ENCODE peak calls at places on chromosomes 1 and 21, in five cellular contexts. Q, L, I, C and O are unnamed samples.

GRCh38 chr1:236073307-236073897 is 8.5 kb upstream of the NID1 start:
- DNase-seq in I (no peak), C (no peak), L (no peak), Q (no peak), O (no peak)

GRCh38 chr1:220274122-220274855 is 2.0 kb upstream of the RAB3GAP2 start:
- DNase-seq in Q (no peak), C (peak), I (no peak), L (peak), O (no peak)

GRCh38 chr1:96695954-96696353 is 25.6 kb upstream of the PTBP2 start:
- DNase-seq in Q (no peak), I (no peak), L (no peak), C (no peak), O (no peak)

GRCh38 chr1:31215083-31215570 is 24.6 kb downstream of the NKAIN1 start:
- DNase-seq in I (no peak), Q (no peak), L (no peak), C (no peak), O (no peak)

GRCh38 chr1:187471555-187471954 is 642.8 kb downstream of the PLA2G4A start:
- DNase-seq in Q (no peak), C (no peak), L (peak), I (no peak), O (peak)

GRCh38 chr1:42456754-42457089 is 379 bp downstream of the PPCS start:
- DNase-seq in L (peak), I (peak), C (peak), Q (no peak), O (peak)

GRCh38 chr1:208054485-208054884 is 143.6 kb upstream of the CD34 start:
- DNase-seq in Q (no peak), I (no peak), C (no peak), L (no peak), O (no peak)

GRCh38 chr1:212315907-212316306 is 30.7 kb downstream of the PPP2R5A start:
- DNase-seq in Q (peak), I (peak), L (no peak), C (peak), O (peak)

GRCh38 chr1:87940410-87940809 is 611.7 kb downstream of the LMO4 start:
- DNase-seq in Q (no peak), L (no peak), I (no peak), C (no peak), O (no peak)

GRCh38 chr1:26787381-26787705 is 407 bp upstream of the PIGV start:
- DNase-seq in L (peak), C (no peak), I (no peak), Q (peak), O (peak)

GRCh38 chr1:178122283-178122682 is 28.4 kb downstream of the RASAL2 start:
- DNase-seq in I (no peak), Q (no peak), L (peak), C (no peak), O (no peak)

GRCh38 chr1:36927826-36928225 is 106.5 kb downstream of the GRIK3 start:
- DNase-seq in Q (no peak), I (no peak), C (no peak), L (no peak), O (no peak)

GRCh38 chr1:180244840-180245239 is 14.8 kb downstream of the LHX4 start:
- DNase-seq in L (no peak), I (no peak), Q (no peak), C (no peak), O (no peak)

GRCh38 chr1:44628962-44629756 is 45.1 kb downstream of the TMEM53 start:
- DNase-seq in I (no peak), Q (no peak), L (peak), C (no peak), O (no peak)

GRCh38 chr1:188170935-188171334 is 1342.2 kb downstream of the PLA2G4A start:
- DNase-seq in L (no peak), I (no peak), Q (no peak), C (no peak), O (no peak)

GRCh38 chr1:67213164-67213563 is 46.9 kb downstream of the IL23R start:
- DNase-seq in L (peak), I (peak), C (peak), Q (peak), O (no peak)

GRCh38 chr1:50123071-50123470 is 14.4 kb downstream of the ELAVL4 start:
- DNase-seq in C (no peak), I (no peak), Q (no peak), L (no peak), O (no peak)

GRCh38 chr1:220733090-220733569 is 15.0 kb upstream of the MTARC2 start:
- DNase-seq in Q (peak), C (peak), I (peak), L (peak), O (peak)

GRCh38 chr1:165562576-165562975 is 18.8 kb downstream of the LRRC52 start:
- DNase-seq in Q (no peak), L (no peak), C (no peak), I (no peak), O (no peak)

GRCh38 chr1:94628174-94628843 is 86.8 kb upstream of the F3 start:
- DNase-seq in C (no peak), I (no peak), Q (no peak), L (no peak), O (peak)

GRCh38 chr1:46718727-46719622 is at the start of gene EFCAB14:
- DNase-seq in L (peak), C (peak), I (peak), Q (peak), O (peak)

GRCh38 chr21:45590726-45591618 is 48.7 kb upstream of the SLC19A1 start:
- DNase-seq in C (no peak), L (no peak), I (no peak), Q (no peak), O (no peak)

GRCh38 chr1:245715970-245716369 is 561.2 kb downstream of the KIF26B start:
- DNase-seq in Q (no peak), C (no peak), I (no peak), L (peak), O (peak)

GRCh38 chr21:18164933-18165332 is 79.7 kb upstream of the CHODL start:
- DNase-seq in I (no peak), C (peak), Q (peak), L (no peak), O (no peak)

GRCh38 chr21:41852929-41853320 is 26.2 kb downstream of the PRDM15 start:
- DNase-seq in Q (no peak), C (no peak), I (no peak), L (no peak), O (no peak)

GRCh38 chr1:227559926-227560325 is 3.4 kb upstream of the ZNF678 start:
- DNase-seq in L (no peak), C (no peak), Q (no peak), I (no peak), O (no peak)

GRCh38 chr21:18493420-18493819 is 89.8 kb upstream of the TMPRSS15 start:
- DNase-seq in L (no peak), C (peak), I (no peak), Q (no peak), O (peak)

GRCh38 chr1:153494976-153495535 is 34.6 kb upstream of the S100A7 start:
- DNase-seq in I (peak), Q (peak), C (peak), L (peak), O (peak)

GRCh38 chr1:153493343-153493960 is 33.0 kb upstream of the S100A7 start:
- DNase-seq in I (no peak), L (no peak), Q (no peak), C (no peak), O (peak)

GRCh38 chr1:153488731-153489130 is 28.3 kb upstream of the S100A7 start:
- DNase-seq in Q (no peak), C (no peak), I (no peak), L (no peak), O (no peak)

GRCh38 chr1:153485880-153486279 is 25.4 kb upstream of the S100A7 start:
- DNase-seq in I (no peak), L (no peak), C (peak), Q (no peak), O (no peak)

GRCh38 chr1:153490272-153491051 is 30.0 kb upstream of the S100A7 start:
- DNase-seq in L (peak), I (no peak), C (no peak), Q (no peak), O (no peak)
- H3K9ac ChIP-seq in L (no peak), I (no peak), C (no peak), Q (no peak), O (no peak)

DNA sequence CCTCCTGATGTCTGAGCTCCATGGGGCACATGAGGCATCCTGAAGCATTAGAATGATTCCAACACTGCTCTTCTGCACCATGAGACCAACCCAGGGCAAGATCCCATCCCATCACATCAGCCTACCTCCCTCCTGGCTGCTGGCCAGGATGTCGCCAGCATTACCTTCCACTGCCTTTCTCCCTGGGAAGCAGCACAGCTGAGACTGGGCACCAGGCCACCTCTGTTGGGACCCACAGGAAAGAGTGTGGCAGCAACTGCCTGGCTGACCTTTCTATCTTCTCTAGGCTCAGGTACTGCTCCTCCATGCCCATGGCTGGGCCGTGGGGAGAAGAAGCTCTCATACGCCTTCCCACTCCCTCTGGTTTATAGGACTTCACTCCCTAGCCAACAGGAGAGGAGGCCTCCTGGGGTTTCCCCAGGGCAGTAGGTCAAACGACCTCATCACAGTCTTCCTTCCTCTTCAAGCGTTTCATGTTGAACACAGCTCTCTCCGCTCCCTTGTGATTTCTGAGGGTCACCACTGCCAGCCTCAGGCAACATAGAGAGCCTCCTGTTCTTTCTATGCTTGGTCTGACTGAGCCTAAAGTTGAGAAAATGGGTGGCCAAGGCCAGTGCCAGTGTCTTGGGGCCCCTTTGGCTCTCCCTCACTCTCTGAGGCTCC is 11.1 kb upstream of the RASSF5 start:
- DNase-seq in I (no peak), C (no peak), L (no peak), Q (no peak), O (no peak)
- H3K9ac ChIP-seq in I (no peak), C (no peak), L (no peak), Q (no peak), O (no peak)

DNA sequence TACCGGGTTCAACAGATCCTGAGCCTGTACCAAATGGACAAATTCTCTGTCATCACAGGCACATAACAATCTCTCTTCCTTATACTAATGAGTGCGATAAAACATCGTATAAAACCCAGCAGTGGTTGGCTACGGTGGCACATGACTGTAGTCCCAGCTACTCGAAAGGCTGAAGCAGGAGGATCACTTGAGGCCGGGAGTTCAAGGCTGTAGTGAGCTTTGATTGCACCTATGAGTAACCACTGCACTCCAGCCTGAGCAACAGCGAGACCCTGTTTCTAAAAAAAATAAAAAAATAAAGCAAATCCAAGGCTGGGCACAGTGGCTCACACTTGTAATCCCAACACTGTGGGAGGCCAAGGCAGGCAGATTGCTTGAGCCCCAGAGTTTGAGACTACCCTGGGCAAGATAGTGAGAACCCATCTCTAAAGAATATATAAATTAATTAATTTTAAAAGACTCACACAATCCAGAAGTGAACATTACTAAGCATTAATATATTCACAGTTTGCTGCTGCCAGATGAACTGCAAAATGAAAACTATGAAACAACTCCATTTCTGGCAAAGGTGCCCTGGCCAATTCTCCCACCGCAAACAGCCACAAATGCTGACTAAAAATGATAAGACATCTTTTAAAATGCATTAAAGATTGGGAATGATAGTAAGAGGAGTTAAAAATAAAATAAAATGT is 13.1 kb downstream of the ZBTB17 start:
- DNase-seq in L (no peak), C (no peak), I (no peak), Q (no peak), O (no peak)
- H3K9ac ChIP-seq in L (no peak), C (no peak), I (no peak), Q (no peak), O (no peak)

DNA sequence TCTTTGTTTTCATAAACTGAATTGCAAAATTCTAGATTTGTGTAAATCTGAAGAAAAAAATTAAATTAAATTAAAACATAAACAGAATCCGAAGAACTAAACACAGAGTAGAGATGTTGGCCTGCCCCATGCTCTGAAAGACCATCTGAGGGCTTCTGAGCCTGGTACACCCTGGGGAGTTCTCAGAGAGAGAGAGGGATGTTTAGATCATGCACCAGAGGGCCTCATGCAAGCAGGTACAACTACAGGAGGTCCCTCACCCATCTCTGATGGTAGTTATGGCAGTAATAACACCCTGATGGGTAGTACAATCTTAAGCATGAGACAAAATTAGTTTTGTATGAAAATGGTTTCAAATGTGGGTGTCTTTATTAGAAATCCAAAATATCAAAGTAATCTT is 127.7 kb downstream of the TGFB2 start:
- DNase-seq in L (no peak), C (no peak), I (no peak), Q (no peak), O (no peak)
- H3K9ac ChIP-seq in L (no peak), C (no peak), I (no peak), Q (no peak), O (no peak)

DNA sequence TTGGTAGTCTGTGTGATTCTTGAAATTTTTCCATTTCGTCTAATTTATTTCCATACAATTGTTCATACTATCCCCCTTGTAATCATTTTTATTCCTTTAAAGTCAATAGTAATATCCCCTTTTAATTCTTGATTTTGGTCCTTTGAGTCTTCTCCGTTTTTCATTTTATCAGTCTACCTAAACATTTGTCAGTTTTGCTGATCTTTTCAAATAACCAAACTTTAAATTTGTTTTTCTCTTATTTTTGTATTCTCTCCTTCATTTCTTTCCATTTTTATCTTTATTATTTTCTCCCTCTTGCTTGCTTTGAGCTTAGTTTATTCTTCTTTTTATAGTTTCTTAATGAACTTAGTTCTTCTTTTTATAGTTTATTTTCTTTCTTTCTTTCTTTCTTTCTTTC is 21.1 kb upstream of the SLAMF1 start:
- DNase-seq in Q (no peak), I (no peak), C (no peak), L (no peak), O (no peak)
- H3K9ac ChIP-seq in Q (no peak), I (no peak), C (no peak), L (no peak), O (no peak)

GRCh38 chr21:43790053-43790524 is 712 bp downstream of the RRP1 start:
- DNase-seq in I (no peak), Q (no peak), C (no peak), L (no peak), O (no peak)

GRCh38 chr21:43785134-43785533 is 4.2 kb upstream of the RRP1 start:
- DNase-seq in I (no peak), C (no peak), Q (no peak), L (no peak), O (no peak)

GRCh38 chr21:43786423-43787179 is 2.8 kb upstream of the RRP1 start:
- DNase-seq in Q (no peak), I (peak), L (no peak), C (no peak), O (no peak)

GRCh38 chr21:43789276-43790052 is at the start of gene RRP1:
- DNase-seq in I (peak), L (peak), Q (peak), C (peak), O (peak)

DNA sequence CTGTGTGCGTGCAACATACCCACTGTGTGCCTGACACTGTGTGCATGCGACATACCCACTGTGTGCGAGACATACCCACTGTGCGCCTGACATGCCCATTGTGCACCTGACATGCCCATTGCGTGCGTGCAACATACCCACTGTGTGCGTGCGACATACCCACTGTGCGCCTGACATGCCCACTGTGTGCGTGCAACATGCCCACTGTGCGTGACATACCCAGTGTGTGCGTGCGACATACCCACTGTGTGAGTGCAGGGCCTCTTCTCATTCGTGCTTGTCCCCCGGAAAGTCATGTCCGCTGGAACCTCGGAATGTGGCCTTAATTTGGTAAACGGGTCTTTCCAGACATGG is 2.2 kb upstream of the RRP1 start:
- DNase-seq in Q (no peak), C (no peak), I (no peak), L (no peak), O (no peak)
- H3K9ac ChIP-seq in Q (no peak), C (no peak), I (no peak), L (no peak), O (no peak)

DNA sequence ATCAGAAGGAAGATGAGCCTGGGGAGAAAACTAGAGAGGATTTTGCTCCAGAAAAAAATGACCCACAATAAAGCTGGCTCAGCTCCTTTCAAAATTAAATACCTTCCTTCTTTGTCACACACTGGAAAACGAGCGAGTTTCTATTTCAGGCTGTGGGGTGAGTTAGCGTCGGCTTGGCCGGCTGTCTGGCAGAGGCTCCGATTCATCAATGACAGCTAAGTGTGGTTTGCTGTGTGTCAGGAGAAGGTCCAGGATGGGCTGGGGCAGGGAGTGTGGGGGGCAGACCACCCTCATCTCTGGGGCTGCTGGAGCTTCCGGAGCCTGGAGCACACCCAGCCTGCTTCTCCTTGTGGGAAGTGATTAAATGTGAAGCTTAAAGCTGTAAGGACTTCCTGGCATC is 120.2 kb downstream of the ETS2 start:
- DNase-seq in Q (no peak), I (no peak), L (peak), C (no peak), O (no peak)
- H3K9ac ChIP-seq in Q (no peak), I (no peak), L (no peak), C (no peak), O (no peak)